ENCODE peak calls at places on chromosomes 6 and 20, in eight cellular contexts. T, I, X, V, B, A, J and G are unnamed samples.

GRCh38 chr6:41895300-41896233 is at the start of gene USP49:
- DNase-seq in T (peak; percentile 84), I (peak; percentile 87), X (peak; percentile 82), V (peak; percentile 88), B (peak; percentile 45), A (peak; percentile 69), J (peak; percentile 89), G (peak; percentile 75)

GRCh38 chr6:87902383-87902782 is 145.3 kb upstream of the SPACA1 start:
- DNase-seq in T (no peak), I (no peak), X (no peak), V (no peak), B (no peak), A (no peak), J (no peak), G (no peak)

GRCh38 chr6:5191222-5191621 is 69.5 kb downstream of the LYRM4 start:
- DNase-seq in T (no peak), I (no peak), X (no peak), V (no peak), B (no peak), A (no peak), J (no peak), G (no peak)

GRCh38 chr6:76250666-76251065 is 178.2 kb upstream of the IMPG1 start:
- DNase-seq in T (no peak), I (no peak), X (no peak), V (no peak), B (no peak), A (no peak), J (no peak), G (no peak)

GRCh38 chr6:136594671-136595070 is 44.4 kb upstream of the MAP7 start:
- DNase-seq in T (no peak), I (no peak), X (no peak), V (no peak), B (no peak), A (no peak), J (no peak), G (no peak)

GRCh38 chr6:168605964-168606363 is 165.0 kb downstream of the SMOC2 start:
- DNase-seq in T (no peak), I (no peak), X (no peak), V (no peak), B (no peak), A (no peak), J (no peak), G (no peak)

GRCh38 chr6:89063881-89064280 is 16.7 kb upstream of the PNRC1 start:
- DNase-seq in T (no peak), I (no peak), X (no peak), V (no peak), B (no peak), A (no peak), J (no peak), G (no peak)

GRCh38 chr6:37168809-37169457 is 1.0 kb upstream of the PIM1 start:
- DNase-seq in T (no peak), I (no peak), X (no peak), V (no peak), B (no peak), A (peak; percentile 73), J (no peak), G (no peak)

GRCh38 chr6:83031689-83032088 is 34.0 kb downstream of the UBE3D start:
- DNase-seq in T (no peak), I (no peak), X (no peak), V (no peak), B (no peak), A (no peak), J (no peak), G (no peak)

GRCh38 chr6:116111552-116112528 is 11.2 kb downstream of the NT5DC1 start:
- DNase-seq in T (no peak), I (no peak), X (peak; percentile 50), V (no peak), B (peak; percentile 49), A (peak; percentile 44), J (no peak), G (no peak)

GRCh38 chr6:32086661-32087573 is 22.2 kb downstream of the TNXB start:
- DNase-seq in T (no peak), I (no peak), X (peak; percentile 73), V (no peak), B (no peak), A (peak; percentile 82), J (no peak), G (no peak)

GRCh38 chr6:41572613-41573012 is 26.4 kb downstream of the FOXP4 start:
- DNase-seq in T (no peak), I (no peak), X (no peak), V (no peak), B (no peak), A (no peak), J (no peak), G (no peak)

GRCh38 chr6:168468046-168468445 is 27.1 kb downstream of the SMOC2 start:
- DNase-seq in T (no peak), I (no peak), X (no peak), V (no peak), B (no peak), A (no peak), J (no peak), G (no peak)

GRCh38 chr6:167825759-167826229 is 917 bp upstream of the AFDN start:
- DNase-seq in T (peak; percentile 75), I (no peak), X (peak; percentile 55), V (peak; percentile 57), B (peak; percentile 35), A (no peak), J (peak; percentile 67), G (no peak)

GRCh38 chr6:43990275-43990626 is 137.0 kb downstream of the MRPL14 start:
- DNase-seq in T (no peak), I (no peak), X (no peak), V (no peak), B (no peak), A (no peak), J (no peak), G (no peak)

GRCh38 chr6:158686791-158687381 is 37.0 kb downstream of the SYTL3 start:
- DNase-seq in T (no peak), I (peak; percentile 56), X (no peak), V (no peak), B (no peak), A (no peak), J (peak; percentile 28), G (no peak)

GRCh38 chr20:59025511-59025910 is 6.3 kb downstream of the TUBB1 start:
- DNase-seq in T (no peak), I (no peak), X (no peak), V (no peak), B (no peak), A (no peak), J (no peak), G (no peak)

GRCh38 chr6:69980624-69981023 is 114.3 kb downstream of the COL19A1 start:
- DNase-seq in T (no peak), I (no peak), X (no peak), V (no peak), B (no peak), A (no peak), J (no peak), G (no peak)

GRCh38 chr6:1771324-1771723 is 161.6 kb downstream of the FOXC1 start:
- DNase-seq in T (no peak), I (no peak), X (no peak), V (no peak), B (no peak), A (peak; percentile 52), J (no peak), G (no peak)

GRCh38 chr6:6916598-6916997 is 191.2 kb upstream of the RREB1 start:
- DNase-seq in T (no peak), I (no peak), X (peak; percentile 2), V (no peak), B (no peak), A (no peak), J (no peak), G (no peak)

GRCh38 chr6:152295920-152296319 is 341.2 kb downstream of the SYNE1 start:
- DNase-seq in T (no peak), I (no peak), X (no peak), V (no peak), B (no peak), A (no peak), J (no peak), G (no peak)

GRCh38 chr20:19913927-19914614 is 103.1 kb upstream of the NAA20 start:
- DNase-seq in T (no peak), I (no peak), X (no peak), V (no peak), B (no peak), A (peak; percentile 7), J (no peak), G (no peak)

GRCh38 chr6:35059606-35060355 is 81.4 kb downstream of the TCP11 start:
- DNase-seq in T (no peak), I (no peak), X (no peak), V (no peak), B (no peak), A (no peak), J (no peak), G (no peak)

GRCh38 chr20:50286609-50287008 is 96.0 kb downstream of the CEBPB start:
- DNase-seq in T (no peak), I (no peak), X (peak; percentile 40), V (no peak), B (no peak), A (peak; percentile 73), J (peak; percentile 59), G (no peak)

GRCh38 chr6:113995632-113996031 is 24.7 kb upstream of the HDAC2 start:
- DNase-seq in T (no peak), I (no peak), X (peak; percentile 93), V (no peak), B (peak; percentile 61), A (peak; percentile 98), J (peak; percentile 38), G (no peak)

GRCh38 chr20:19909696-19910095 is 107.5 kb upstream of the NAA20 start:
- DNase-seq in T (no peak), I (no peak), X (no peak), V (no peak), B (no peak), A (no peak), J (peak; percentile 52), G (no peak)

GRCh38 chr20:33554914-33555420 is 65.1 kb downstream of the CBFA2T2 start:
- DNase-seq in T (peak; percentile 33), I (peak; percentile 32), X (peak; percentile 86), V (no peak), B (peak; percentile 24), A (peak; percentile 96), J (no peak), G (peak; percentile 45)

GRCh38 chr6:32840604-32841246 is 2.2 kb upstream of the TAP2 start:
- DNase-seq in T (no peak), I (no peak), X (no peak), V (no peak), B (no peak), A (no peak), J (no peak), G (no peak)

GRCh38 chr6:52361945-52362442 is at the start of gene PAQR8:
- DNase-seq in T (peak; percentile 58), I (peak; percentile 77), X (peak; percentile 66), V (peak; percentile 53), B (peak; percentile 10), A (peak; percentile 61), J (peak; percentile 71), G (no peak)